ENCODE peak calls at places on chromosomes 6 and 20, in nine cellular contexts. K is AG20443; N is CD4-positive, alpha-beta memory T cell; C is A549; L is hippocampal formation; Z is GM06990; U is WTC11; A is NCI-H774; I is effector memory CD4-positive, alpha-beta T cell. W is an unnamed sample.

GRCh38 chr6:109671721-109672120 is 19.3 kb downstream of the AK9 start:
- DNase-seq in L (no peak), U (no peak), K (peak; percentile 20), I (no peak), Z (no peak), N (no peak), A (no peak), C (no peak), W (no peak)

GRCh38 chr6:111173946-111174345 is 86.6 kb downstream of the SLC16A10 start:
- DNase-seq in A (no peak), N (no peak), L (no peak), C (no peak), U (no peak), I (no peak), Z (no peak), K (no peak), W (no peak)

GRCh38 chr6:125008261-125008671 is 46.0 kb downstream of the RNF217 start:
- DNase-seq in C (no peak), L (no peak), K (no peak), U (no peak), Z (peak; percentile 6), A (no peak), I (no peak), N (no peak), W (no peak)

GRCh38 chr6:123829302-123829953 is 25.8 kb downstream of the NKAIN2 start:
- DNase-seq in N (no peak), A (no peak), Z (no peak), L (no peak), I (no peak), C (no peak), K (peak; percentile 13), U (no peak), W (no peak)

GRCh38 chr6:38522322-38522721 is 117.4 kb downstream of the BTBD9 start:
- DNase-seq in Z (no peak), U (no peak), L (no peak), I (no peak), N (no peak), C (no peak), K (peak; percentile 67), A (no peak), W (no peak)

GRCh38 chr20:5627463-5628050 is 122.6 kb upstream of the SHLD1 start:
- DNase-seq in I (no peak), A (no peak), C (no peak), U (no peak), L (no peak), K (no peak), Z (no peak), N (no peak), W (no peak)

GRCh38 chr20:45946149-45946970 is 11.9 kb downstream of the PCIF1 start:
- DNase-seq in C (no peak), A (no peak), Z (no peak), N (peak; percentile 21), L (no peak), U (no peak), I (no peak), K (peak; percentile 43), W (no peak)

GRCh38 chr20:6611911-6612614 is 155.4 kb upstream of the BMP2 start:
- DNase-seq in Z (no peak), U (no peak), N (no peak), K (no peak), A (peak; percentile 5), I (no peak), C (no peak), L (no peak), W (no peak)

GRCh38 chr20:38853759-38854158 is 48.3 kb downstream of the PPP1R16B start:
- DNase-seq in K (no peak), N (no peak), A (no peak), U (no peak), I (no peak), Z (no peak), L (no peak), C (no peak), W (no peak)

GRCh38 chr6:68559052-68559451 is 76.0 kb upstream of the ADGRB3 start:
- DNase-seq in Z (no peak), L (peak; percentile 71), A (peak; percentile 57), I (no peak), C (no peak), U (no peak), K (no peak), N (no peak), W (no peak)

GRCh38 chr6:27312146-27312949 is at the start of gene POM121L2:
- DNase-seq in I (peak; percentile 23), N (peak; percentile 58), C (peak; percentile 67), K (peak; percentile 67), A (peak; percentile 73), U (peak; percentile 84), Z (peak; percentile 66), L (peak; percentile 16), W (no peak)

GRCh38 chr20:44733341-44734069 is 12.2 kb upstream of the KCNK15 start:
- DNase-seq in K (peak; percentile 76), L (peak; percentile 52), C (peak; percentile 69), N (peak; percentile 54), I (peak; percentile 19), U (peak; percentile 84), A (peak; percentile 19), Z (no peak), W (no peak)

GRCh38 chr6:149995235-149995750 is 30.0 kb downstream of the RAET1L start:
- DNase-seq in K (no peak), C (no peak), L (no peak), N (no peak), A (no peak), Z (no peak), I (no peak), U (no peak), W (no peak)

GRCh38 chr6:156474507-156475120 is 302.6 kb upstream of the ARID1B start:
- DNase-seq in I (no peak), C (no peak), N (no peak), Z (peak; percentile 24), U (no peak), A (no peak), L (no peak), K (no peak), W (no peak)

GRCh38 chr6:39558079-39558478 is 167.1 kb downstream of the KIF6 start:
- DNase-seq in K (no peak), I (no peak), A (peak; percentile 36), Z (no peak), N (no peak), C (no peak), L (no peak), U (no peak), W (no peak)

GRCh38 chr20:58661298-58662141 is 10.4 kb downstream of the STX16 start:
- DNase-seq in Z (no peak), U (no peak), I (peak; percentile 60), A (no peak), K (no peak), C (no peak), L (no peak), N (peak; percentile 66), W (no peak)

GRCh38 chr6:108383967-108384366 is 89.1 kb downstream of the AFG1L start:
- DNase-seq in U (no peak), I (no peak), Z (no peak), L (no peak), A (no peak), C (no peak), N (no peak), K (no peak), W (no peak)

GRCh38 chr20:49287555-49288249 is 9.8 kb upstream of the ZNFX1 start:
- DNase-seq in N (no peak), U (no peak), L (no peak), A (no peak), Z (no peak), K (peak; percentile 43), C (no peak), I (no peak), W (no peak)

GRCh38 chr6:69758214-69758613 is 38.6 kb downstream of the LMBRD1 start:
- DNase-seq in I (no peak), K (no peak), A (no peak), U (no peak), Z (no peak), C (no peak), N (no peak), L (no peak), W (no peak)